ENCODE peak calls at places on chromosomes 5 and 9, in seven cellular contexts. One of them, this sample, is unnamed.

GRCh38 chr5:36734422-36734821 is 128.0 kb downstream of the SLC1A3 start:
- DNase-seq in mucosa of descending colon: peak
- DNase-seq in GM20000: no peak
- DNase-seq in HL-60: peak
- DNase-seq in AG10803: peak
- DNase-seq in sigmoid colon: no peak
- DNase-seq in Peyer's patch: no peak
- DNase-seq in this sample: no peak

GRCh38 chr9:122347348-122348287 is 23.2 kb upstream of the PTGS1 start:
- DNase-seq in mucosa of descending colon: peak
- DNase-seq in GM20000: no peak
- DNase-seq in HL-60: peak
- DNase-seq in AG10803: peak
- DNase-seq in sigmoid colon: no peak
- DNase-seq in Peyer's patch: peak
- DNase-seq in this sample: peak

GRCh38 chr5:76379316-76379715 is 23.8 kb upstream of the IQGAP2 start:
- DNase-seq in mucosa of descending colon: no peak
- DNase-seq in GM20000: no peak
- DNase-seq in HL-60: no peak
- DNase-seq in AG10803: no peak
- DNase-seq in sigmoid colon: no peak
- DNase-seq in Peyer's patch: no peak
- DNase-seq in this sample: no peak

GRCh38 chr9:84898188-84898587 is 228.7 kb downstream of the NTRK2 start:
- DNase-seq in mucosa of descending colon: no peak
- DNase-seq in GM20000: no peak
- DNase-seq in HL-60: no peak
- DNase-seq in AG10803: no peak
- DNase-seq in sigmoid colon: no peak
- DNase-seq in Peyer's patch: no peak
- DNase-seq in this sample: no peak

GRCh38 chr9:27117489-27118135 is 8.6 kb downstream of the TEK start:
- DNase-seq in mucosa of descending colon: peak
- DNase-seq in GM20000: no peak
- DNase-seq in HL-60: no peak
- DNase-seq in AG10803: peak
- DNase-seq in sigmoid colon: peak
- DNase-seq in Peyer's patch: no peak
- DNase-seq in this sample: peak

GRCh38 chr9:84230355-84231136 is 110.0 kb downstream of the SLC28A3 start:
- DNase-seq in mucosa of descending colon: peak
- DNase-seq in GM20000: no peak
- DNase-seq in HL-60: no peak
- DNase-seq in AG10803: peak
- DNase-seq in sigmoid colon: no peak
- DNase-seq in Peyer's patch: no peak
- DNase-seq in this sample: no peak

GRCh38 chr9:94761506-94761905 is 35.0 kb downstream of the AOPEP start:
- DNase-seq in mucosa of descending colon: no peak
- DNase-seq in GM20000: peak
- DNase-seq in HL-60: peak
- DNase-seq in AG10803: no peak
- DNase-seq in sigmoid colon: no peak
- DNase-seq in Peyer's patch: no peak
- DNase-seq in this sample: no peak

GRCh38 chr9:34451135-34451534 is 7.2 kb downstream of the FAM219A start:
- DNase-seq in mucosa of descending colon: no peak
- DNase-seq in GM20000: no peak
- DNase-seq in HL-60: no peak
- DNase-seq in AG10803: no peak
- DNase-seq in sigmoid colon: no peak
- DNase-seq in Peyer's patch: no peak
- DNase-seq in this sample: no peak

GRCh38 chr5:24067208-24067607 is 559.8 kb downstream of the PRDM9 start:
- DNase-seq in mucosa of descending colon: no peak
- DNase-seq in GM20000: no peak
- DNase-seq in HL-60: no peak
- DNase-seq in AG10803: no peak
- DNase-seq in sigmoid colon: no peak
- DNase-seq in Peyer's patch: no peak
- DNase-seq in this sample: no peak

GRCh38 chr5:57420821-57421220 is 61.8 kb downstream of the ACTBL2 start:
- DNase-seq in mucosa of descending colon: no peak
- DNase-seq in GM20000: no peak
- DNase-seq in HL-60: no peak
- DNase-seq in AG10803: no peak
- DNase-seq in sigmoid colon: no peak
- DNase-seq in Peyer's patch: no peak
- DNase-seq in this sample: no peak

GRCh38 chr5:57417320-57417719 is 65.3 kb downstream of the ACTBL2 start:
- DNase-seq in mucosa of descending colon: no peak
- DNase-seq in GM20000: no peak
- DNase-seq in HL-60: no peak
- DNase-seq in AG10803: no peak
- DNase-seq in sigmoid colon: no peak
- DNase-seq in Peyer's patch: no peak
- DNase-seq in this sample: no peak

GRCh38 chr5:57416246-57416996 is 66.2 kb downstream of the ACTBL2 start:
- DNase-seq in mucosa of descending colon: no peak
- DNase-seq in GM20000: no peak
- DNase-seq in HL-60: no peak
- DNase-seq in AG10803: peak
- DNase-seq in sigmoid colon: no peak
- DNase-seq in Peyer's patch: no peak
- DNase-seq in this sample: no peak

GRCh38 chr5:57414857-57415256 is 67.8 kb downstream of the ACTBL2 start:
- DNase-seq in mucosa of descending colon: no peak
- DNase-seq in GM20000: no peak
- DNase-seq in HL-60: no peak
- DNase-seq in AG10803: peak
- DNase-seq in sigmoid colon: no peak
- DNase-seq in Peyer's patch: no peak
- DNase-seq in this sample: no peak

GRCh38 chr5:57417981-57418380 is 64.6 kb downstream of the ACTBL2 start:
- DNase-seq in mucosa of descending colon: no peak
- DNase-seq in GM20000: no peak
- DNase-seq in HL-60: no peak
- DNase-seq in AG10803: peak
- DNase-seq in sigmoid colon: no peak
- DNase-seq in Peyer's patch: no peak
- DNase-seq in this sample: no peak
- TF ChIP-seq CTCF in mucosa of descending colon: no peak
- TF ChIP-seq CTCF in GM20000: no peak
- TF ChIP-seq CTCF in HL-60: no peak
- TF ChIP-seq CTCF in AG10803: no peak
- TF ChIP-seq CTCF in sigmoid colon: no peak
- TF ChIP-seq CTCF in Peyer's patch: no peak
- TF ChIP-seq CTCF in this sample: no peak

DNA sequence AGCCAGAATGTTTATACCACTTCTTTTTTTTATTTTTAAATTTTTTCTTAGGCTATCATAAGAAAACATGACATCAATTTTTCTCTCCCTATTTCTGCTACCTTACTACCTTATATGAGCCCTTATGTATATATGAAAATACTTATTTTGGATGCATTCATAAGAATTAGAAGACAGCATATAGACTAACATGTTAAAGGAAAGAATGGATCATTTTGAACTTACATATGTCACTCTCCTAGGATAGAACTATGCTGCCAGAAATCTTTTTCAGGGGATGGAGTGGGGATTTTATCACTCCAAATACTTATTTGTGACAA is 51.8 kb downstream of the SNX24 start:
- DNase-seq in mucosa of descending colon: no peak
- DNase-seq in GM20000: no peak
- DNase-seq in HL-60: no peak
- DNase-seq in AG10803: no peak
- DNase-seq in sigmoid colon: no peak
- DNase-seq in Peyer's patch: no peak
- DNase-seq in this sample: no peak
- TF ChIP-seq CTCF in mucosa of descending colon: no peak
- TF ChIP-seq CTCF in GM20000: no peak
- TF ChIP-seq CTCF in HL-60: no peak
- TF ChIP-seq CTCF in AG10803: no peak
- TF ChIP-seq CTCF in sigmoid colon: no peak
- TF ChIP-seq CTCF in Peyer's patch: no peak
- TF ChIP-seq CTCF in this sample: peak

DNA sequence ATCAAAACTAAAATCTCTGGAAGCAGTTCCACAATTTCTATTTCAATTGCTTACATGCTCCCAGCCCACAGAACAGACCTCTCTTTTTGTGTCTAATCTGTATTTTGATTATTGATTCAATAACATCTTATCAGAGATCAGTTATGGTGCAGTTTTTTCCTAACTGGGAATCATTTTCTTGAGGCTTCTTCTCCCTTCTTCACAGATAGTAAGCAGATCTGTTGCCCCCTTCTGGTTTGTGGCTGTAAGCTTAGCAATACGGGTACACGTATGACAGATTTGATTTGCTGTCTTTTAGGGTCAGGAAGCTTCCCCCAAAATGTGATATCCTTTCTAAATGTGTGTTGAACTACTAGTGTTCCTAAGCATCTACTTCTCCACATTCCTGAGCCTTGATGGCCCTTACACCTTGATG is 39.4 kb downstream of the MRPS27 start:
- DNase-seq in mucosa of descending colon: peak
- DNase-seq in GM20000: no peak
- DNase-seq in HL-60: no peak
- DNase-seq in AG10803: peak
- DNase-seq in sigmoid colon: no peak
- DNase-seq in Peyer's patch: no peak
- DNase-seq in this sample: no peak
- TF ChIP-seq CTCF in mucosa of descending colon: no peak
- TF ChIP-seq CTCF in GM20000: no peak
- TF ChIP-seq CTCF in HL-60: no peak
- TF ChIP-seq CTCF in AG10803: peak
- TF ChIP-seq CTCF in sigmoid colon: peak
- TF ChIP-seq CTCF in Peyer's patch: peak
- TF ChIP-seq CTCF in this sample: no peak

DNA sequence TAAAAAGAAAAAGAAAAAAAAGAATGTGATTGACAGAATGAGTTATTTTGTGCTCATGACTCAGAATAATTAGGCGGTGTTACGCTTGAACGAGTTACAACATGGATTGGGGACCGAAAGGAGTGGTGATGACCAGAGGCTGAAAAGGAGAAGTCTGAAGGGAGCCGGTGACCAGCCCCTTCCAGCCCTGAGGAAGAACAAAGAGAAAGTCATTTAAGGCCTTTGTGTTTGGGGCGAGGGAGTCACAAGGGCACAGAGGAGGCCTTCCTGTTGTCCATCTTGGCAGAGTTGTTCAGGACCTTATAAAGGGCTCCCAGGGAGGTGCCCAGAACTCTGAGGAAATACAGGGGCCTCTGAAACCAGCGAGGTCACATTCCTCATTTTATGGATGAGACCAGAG is 131.5 kb downstream of the GOLPH3 start:
- DNase-seq in mucosa of descending colon: no peak
- DNase-seq in GM20000: no peak
- DNase-seq in HL-60: no peak
- DNase-seq in AG10803: no peak
- DNase-seq in sigmoid colon: no peak
- DNase-seq in Peyer's patch: no peak
- DNase-seq in this sample: no peak
- TF ChIP-seq CTCF in mucosa of descending colon: no peak
- TF ChIP-seq CTCF in GM20000: no peak
- TF ChIP-seq CTCF in HL-60: no peak
- TF ChIP-seq CTCF in AG10803: no peak
- TF ChIP-seq CTCF in sigmoid colon: no peak
- TF ChIP-seq CTCF in Peyer's patch: no peak
- TF ChIP-seq CTCF in this sample: no peak

GRCh38 chr9:98365227-98365669 is 109.8 kb upstream of the TBC1D2 start:
- DNase-seq in mucosa of descending colon: peak
- DNase-seq in GM20000: no peak
- DNase-seq in HL-60: peak
- DNase-seq in AG10803: peak
- DNase-seq in sigmoid colon: no peak
- DNase-seq in Peyer's patch: no peak
- DNase-seq in this sample: peak
- TF ChIP-seq CTCF in mucosa of descending colon: peak
- TF ChIP-seq CTCF in GM20000: peak
- TF ChIP-seq CTCF in HL-60: peak
- TF ChIP-seq CTCF in AG10803: peak
- TF ChIP-seq CTCF in sigmoid colon: no peak
- TF ChIP-seq CTCF in Peyer's patch: peak
- TF ChIP-seq CTCF in this sample: peak

DNA sequence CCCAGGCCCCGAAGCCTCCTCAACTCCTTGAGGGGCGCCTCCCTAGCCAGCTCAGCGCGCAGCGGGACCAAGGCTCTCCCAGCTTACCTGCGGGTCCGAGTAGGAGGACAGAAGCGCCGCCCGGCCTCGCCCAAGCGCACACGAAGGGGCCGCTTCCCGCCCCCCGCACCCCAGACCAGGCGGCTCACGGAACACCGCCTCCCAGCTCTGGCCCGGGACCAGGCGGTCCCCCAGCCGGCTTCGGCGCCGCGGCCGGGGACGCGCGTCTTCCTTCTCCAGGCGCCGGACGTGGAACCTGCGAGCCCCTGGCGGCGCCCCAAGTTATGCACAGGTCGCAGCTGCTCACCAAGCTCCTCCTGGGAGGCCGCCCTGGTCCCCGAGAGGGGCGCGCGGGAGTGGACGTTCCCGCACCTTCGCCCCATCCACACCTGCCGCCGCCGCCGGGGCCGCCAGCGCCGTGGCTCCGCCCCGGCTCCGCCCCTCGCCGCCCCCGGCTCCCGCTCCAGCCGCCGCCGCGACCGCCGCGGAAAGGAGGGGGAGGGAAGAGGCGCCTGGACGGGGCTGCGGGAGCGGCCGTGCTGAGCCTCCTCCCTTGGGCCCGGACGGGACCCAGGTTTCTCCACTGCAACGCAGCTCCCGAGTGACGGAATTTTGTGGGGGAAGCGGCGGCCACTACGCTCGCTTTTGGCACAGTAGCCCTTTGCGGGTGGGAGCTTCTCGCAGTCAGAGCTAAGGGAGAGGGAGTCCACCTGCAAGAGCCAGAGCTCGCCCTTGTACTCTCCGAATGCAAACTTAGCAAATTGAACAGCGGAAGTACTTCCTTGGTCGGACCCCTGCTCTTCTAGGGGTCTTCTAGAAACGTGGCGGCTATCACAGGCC is 77.5 kb upstream of the IFNE start:
- DNase-seq in mucosa of descending colon: peak
- DNase-seq in GM20000: peak
- DNase-seq in HL-60: no peak
- DNase-seq in AG10803: peak
- DNase-seq in sigmoid colon: peak
- DNase-seq in Peyer's patch: no peak
- DNase-seq in this sample: peak
- TF ChIP-seq CTCF in mucosa of descending colon: no peak
- TF ChIP-seq CTCF in GM20000: no peak
- TF ChIP-seq CTCF in HL-60: no peak
- TF ChIP-seq CTCF in AG10803: no peak
- TF ChIP-seq CTCF in sigmoid colon: no peak
- TF ChIP-seq CTCF in Peyer's patch: peak
- TF ChIP-seq CTCF in this sample: no peak

GRCh38 chr5:96619946-96620345 is 42.2 kb upstream of the CAST start:
- DNase-seq in mucosa of descending colon: no peak
- DNase-seq in GM20000: no peak
- DNase-seq in HL-60: no peak
- DNase-seq in AG10803: no peak
- DNase-seq in sigmoid colon: no peak
- DNase-seq in Peyer's patch: no peak
- DNase-seq in this sample: no peak
- TF ChIP-seq CTCF in mucosa of descending colon: no peak
- TF ChIP-seq CTCF in GM20000: no peak
- TF ChIP-seq CTCF in HL-60: no peak
- TF ChIP-seq CTCF in AG10803: no peak
- TF ChIP-seq CTCF in sigmoid colon: no peak
- TF ChIP-seq CTCF in Peyer's patch: no peak
- TF ChIP-seq CTCF in this sample: no peak